ENCODE peak calls at places on chromosomes 5 and 9, in seven cellular contexts. One of them, this sample, is unnamed.

GRCh38 chr9:6355728-6356127 is 27.6 kb downstream of the TPD52L3 start:
- DNase-seq in activated CD4-positive, alpha-beta T cell treated with anti-CD3 and anti-CD28 coated beads for 4 hours: no peak
- DNase-seq in T follicular helper cell: no peak
- DNase-seq in glutamatergic neuron: no peak
- DNase-seq in stimulated activated CD4-positive, alpha-beta T cell treated with anti-CD3 and anti-CD28 coated beads, Interleukin-1b, Interleukin-23, amount 100 ng/mL, for 48 hours: no peak
- DNase-seq in substantia nigra: no peak
- DNase-seq in upper lobe of left lung: no peak
- DNase-seq in this sample: no peak

GRCh38 chr9:109121218-109121796 is 1.6 kb upstream of the TMEM245 start:
- DNase-seq in activated CD4-positive, alpha-beta T cell treated with anti-CD3 and anti-CD28 coated beads for 4 hours: no peak
- DNase-seq in T follicular helper cell: no peak
- DNase-seq in glutamatergic neuron: no peak
- DNase-seq in stimulated activated CD4-positive, alpha-beta T cell treated with anti-CD3 and anti-CD28 coated beads, Interleukin-1b, Interleukin-23, amount 100 ng/mL, for 48 hours: no peak
- DNase-seq in substantia nigra: no peak
- DNase-seq in upper lobe of left lung: no peak
- DNase-seq in this sample: no peak

GRCh38 chr5:108966910-108967309 is 219.2 kb downstream of the FER start:
- DNase-seq in activated CD4-positive, alpha-beta T cell treated with anti-CD3 and anti-CD28 coated beads for 4 hours: no peak
- DNase-seq in T follicular helper cell: no peak
- DNase-seq in glutamatergic neuron: no peak
- DNase-seq in stimulated activated CD4-positive, alpha-beta T cell treated with anti-CD3 and anti-CD28 coated beads, Interleukin-1b, Interleukin-23, amount 100 ng/mL, for 48 hours: no peak
- DNase-seq in substantia nigra: no peak
- DNase-seq in upper lobe of left lung: no peak
- DNase-seq in this sample: no peak

GRCh38 chr5:149475777-149476176 is 75.5 kb downstream of the CSNK1A1 start:
- DNase-seq in activated CD4-positive, alpha-beta T cell treated with anti-CD3 and anti-CD28 coated beads for 4 hours: no peak
- DNase-seq in T follicular helper cell: no peak
- DNase-seq in glutamatergic neuron: no peak
- DNase-seq in stimulated activated CD4-positive, alpha-beta T cell treated with anti-CD3 and anti-CD28 coated beads, Interleukin-1b, Interleukin-23, amount 100 ng/mL, for 48 hours: no peak
- DNase-seq in substantia nigra: no peak
- DNase-seq in upper lobe of left lung: no peak
- DNase-seq in this sample: no peak

GRCh38 chr5:111976705-111977104 is 219.7 kb upstream of the NREP start:
- DNase-seq in activated CD4-positive, alpha-beta T cell treated with anti-CD3 and anti-CD28 coated beads for 4 hours: no peak
- DNase-seq in T follicular helper cell: no peak
- DNase-seq in glutamatergic neuron: no peak
- DNase-seq in stimulated activated CD4-positive, alpha-beta T cell treated with anti-CD3 and anti-CD28 coated beads, Interleukin-1b, Interleukin-23, amount 100 ng/mL, for 48 hours: no peak
- DNase-seq in substantia nigra: no peak
- DNase-seq in upper lobe of left lung: no peak
- DNase-seq in this sample: no peak

GRCh38 chr5:150510460-150511263 is 2.7 kb downstream of the NDST1 start:
- DNase-seq in activated CD4-positive, alpha-beta T cell treated with anti-CD3 and anti-CD28 coated beads for 4 hours: no peak
- DNase-seq in T follicular helper cell: no peak
- DNase-seq in glutamatergic neuron: no peak
- DNase-seq in stimulated activated CD4-positive, alpha-beta T cell treated with anti-CD3 and anti-CD28 coated beads, Interleukin-1b, Interleukin-23, amount 100 ng/mL, for 48 hours: no peak
- DNase-seq in substantia nigra: no peak
- DNase-seq in upper lobe of left lung: peak
- DNase-seq in this sample: no peak

GRCh38 chr5:58452566-58453258 is 7.2 kb downstream of the PLK2 start:
- DNase-seq in activated CD4-positive, alpha-beta T cell treated with anti-CD3 and anti-CD28 coated beads for 4 hours: no peak
- DNase-seq in T follicular helper cell: no peak
- DNase-seq in glutamatergic neuron: no peak
- DNase-seq in stimulated activated CD4-positive, alpha-beta T cell treated with anti-CD3 and anti-CD28 coated beads, Interleukin-1b, Interleukin-23, amount 100 ng/mL, for 48 hours: no peak
- DNase-seq in substantia nigra: no peak
- DNase-seq in upper lobe of left lung: no peak
- DNase-seq in this sample: no peak

GRCh38 chr5:143511736-143512135 is 108.2 kb upstream of the NR3C1 start:
- DNase-seq in activated CD4-positive, alpha-beta T cell treated with anti-CD3 and anti-CD28 coated beads for 4 hours: no peak
- DNase-seq in T follicular helper cell: no peak
- DNase-seq in glutamatergic neuron: no peak
- DNase-seq in stimulated activated CD4-positive, alpha-beta T cell treated with anti-CD3 and anti-CD28 coated beads, Interleukin-1b, Interleukin-23, amount 100 ng/mL, for 48 hours: no peak
- DNase-seq in substantia nigra: no peak
- DNase-seq in upper lobe of left lung: no peak
- DNase-seq in this sample: no peak

GRCh38 chr9:127878001-127878651 is 651 bp upstream of the AK1 start:
- DNase-seq in activated CD4-positive, alpha-beta T cell treated with anti-CD3 and anti-CD28 coated beads for 4 hours: no peak
- DNase-seq in T follicular helper cell: no peak
- DNase-seq in glutamatergic neuron: no peak
- DNase-seq in stimulated activated CD4-positive, alpha-beta T cell treated with anti-CD3 and anti-CD28 coated beads, Interleukin-1b, Interleukin-23, amount 100 ng/mL, for 48 hours: no peak
- DNase-seq in substantia nigra: no peak
- DNase-seq in upper lobe of left lung: no peak
- DNase-seq in this sample: no peak

GRCh38 chr5:39064450-39064849 is 9.7 kb downstream of the RICTOR start:
- DNase-seq in activated CD4-positive, alpha-beta T cell treated with anti-CD3 and anti-CD28 coated beads for 4 hours: no peak
- DNase-seq in T follicular helper cell: no peak
- DNase-seq in glutamatergic neuron: no peak
- DNase-seq in stimulated activated CD4-positive, alpha-beta T cell treated with anti-CD3 and anti-CD28 coated beads, Interleukin-1b, Interleukin-23, amount 100 ng/mL, for 48 hours: no peak
- DNase-seq in substantia nigra: no peak
- DNase-seq in upper lobe of left lung: no peak
- DNase-seq in this sample: no peak

GRCh38 chr9:18793122-18793521 is 239.9 kb downstream of the SAXO1 start:
- DNase-seq in activated CD4-positive, alpha-beta T cell treated with anti-CD3 and anti-CD28 coated beads for 4 hours: no peak
- DNase-seq in T follicular helper cell: no peak
- DNase-seq in glutamatergic neuron: no peak
- DNase-seq in stimulated activated CD4-positive, alpha-beta T cell treated with anti-CD3 and anti-CD28 coated beads, Interleukin-1b, Interleukin-23, amount 100 ng/mL, for 48 hours: no peak
- DNase-seq in substantia nigra: no peak
- DNase-seq in upper lobe of left lung: no peak
- DNase-seq in this sample: no peak

GRCh38 chr5:142492781-142493281 is 168.0 kb upstream of the SPRY4 start:
- DNase-seq in activated CD4-positive, alpha-beta T cell treated with anti-CD3 and anti-CD28 coated beads for 4 hours: no peak
- DNase-seq in T follicular helper cell: no peak
- DNase-seq in glutamatergic neuron: no peak
- DNase-seq in stimulated activated CD4-positive, alpha-beta T cell treated with anti-CD3 and anti-CD28 coated beads, Interleukin-1b, Interleukin-23, amount 100 ng/mL, for 48 hours: no peak
- DNase-seq in substantia nigra: no peak
- DNase-seq in upper lobe of left lung: no peak
- DNase-seq in this sample: no peak

GRCh38 chr9:75197521-75197920 is 109.2 kb downstream of the OSTF1 start:
- DNase-seq in activated CD4-positive, alpha-beta T cell treated with anti-CD3 and anti-CD28 coated beads for 4 hours: no peak
- DNase-seq in T follicular helper cell: no peak
- DNase-seq in glutamatergic neuron: no peak
- DNase-seq in stimulated activated CD4-positive, alpha-beta T cell treated with anti-CD3 and anti-CD28 coated beads, Interleukin-1b, Interleukin-23, amount 100 ng/mL, for 48 hours: no peak
- DNase-seq in substantia nigra: no peak
- DNase-seq in upper lobe of left lung: no peak
- DNase-seq in this sample: no peak

This sample was measured in activated CD8-positive, alpha-beta memory T cell treated with anti-CD3 and anti-CD28 coated beads, Interleukin-2, amount 50 U/mL, for 4 hours.